ENCODE peak calls at places on chromosomes 4 and X, in nine cellular contexts. B, F, W, U, V, N, A, D and K are unnamed samples.
A peak's percentile ranks its signal among the peaks of the same experiment; 100 is the strongest.

GRCh38 chr4:182994171-182994570 is 77.0 kb upstream of the DCTD start:
- DNase-seq in F (no peak), U (no peak), A (no peak), N (no peak), W (no peak), D (no peak), B (no peak), V (no peak), K (no peak)

GRCh38 chr4:61638600-61638999 is 438.5 kb downstream of the ADGRL3 start:
- DNase-seq in U (no peak), D (no peak), A (no peak), W (no peak), F (no peak), B (no peak), V (peak; percentile 88), N (peak; percentile 67), K (no peak)

GRCh38 chrX:126237524-126237923 is 71.4 kb upstream of the DCAF12L2 start:
- DNase-seq in F (no peak), N (no peak), W (no peak), B (no peak), U (no peak), V (no peak), A (no peak), D (no peak), K (no peak)

GRCh38 chrX:53445977-53446376 is 11.8 kb upstream of the HSD17B10 start:
- DNase-seq in W (no peak), B (peak; percentile 31), D (no peak), V (peak; percentile 30), U (peak; percentile 36), N (no peak), F (no peak), A (peak; percentile 60), K (peak; percentile 44)

GRCh38 chrX:118178450-118178849 is 61.8 kb upstream of the KLHL13 start:
- DNase-seq in D (no peak), N (no peak), A (no peak), V (no peak), W (no peak), U (no peak), F (no peak), B (no peak), K (no peak)

GRCh38 chrX:154712781-154713391 is 38.0 kb downstream of the GAB3 start:
- DNase-seq in V (peak; percentile 73), W (no peak), B (no peak), D (no peak), A (no peak), F (no peak), U (no peak), N (no peak), K (no peak)

GRCh38 chr4:749771-750666 is 44.4 kb downstream of the PCGF3 start:
- DNase-seq in F (no peak), W (no peak), B (peak; percentile 75), A (no peak), V (peak; percentile 20), D (no peak), N (no peak), U (no peak), K (no peak)

GRCh38 chr4:48970471-48970921 is 15.6 kb upstream of the CWH43 start:
- DNase-seq in F (no peak), V (peak; percentile 84), B (no peak), W (peak; percentile 37), U (no peak), A (no peak), N (peak; percentile 74), D (peak; percentile 46), K (no peak)

GRCh38 chr4:168856312-168856711 is 153.7 kb downstream of the CBR4 start:
- DNase-seq in W (no peak), B (no peak), F (no peak), V (peak; percentile 97), U (no peak), D (peak; percentile 80), A (no peak), N (peak; percentile 90), K (no peak)

GRCh38 chrX:17983389-17983788 is 122.3 kb upstream of the RAI2 start:
- DNase-seq in U (no peak), W (no peak), F (no peak), V (no peak), D (no peak), N (no peak), A (no peak), B (no peak), K (no peak)

GRCh38 chrX:17976955-17977354 is 115.9 kb upstream of the RAI2 start:
- DNase-seq in A (no peak), V (no peak), U (no peak), D (no peak), N (no peak), F (no peak), B (no peak), W (no peak), K (no peak)

DNA sequence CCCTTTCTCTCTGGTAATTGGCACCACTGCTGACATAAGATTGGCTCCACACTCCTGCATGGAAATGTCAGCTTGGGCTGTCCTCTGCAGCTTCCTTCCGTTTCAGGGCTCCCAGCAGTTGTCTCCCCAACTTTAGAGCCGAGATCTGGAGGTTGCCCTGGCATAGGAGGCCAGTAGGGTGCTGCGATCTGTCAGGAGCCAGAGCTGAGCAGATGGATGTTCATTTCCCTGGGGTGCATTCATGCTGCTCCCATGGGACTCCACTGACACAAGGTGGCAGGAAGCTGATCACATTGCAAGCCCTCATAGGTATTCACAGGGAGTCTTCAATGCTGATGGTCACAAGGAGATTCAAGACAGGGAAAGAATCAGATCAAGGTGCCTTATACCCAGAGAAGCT is 116.6 kb upstream of the RAI2 start:
- DNase-seq in U (no peak), W (no peak), A (no peak), D (no peak), F (no peak), N (no peak), B (no peak), V (no peak), K (no peak)
- TF ChIP-seq CTCF in U (no peak), W (no peak), A (no peak), D (no peak), F (no peak), N (no peak), B (no peak), V (no peak), K (no peak)

GRCh38 chrX:70479970-70480659 is 35.5 kb downstream of the DLG3 start:
- DNase-seq in B (peak; percentile 42), U (no peak), D (no peak), F (no peak), A (peak; percentile 45), V (no peak), N (no peak), W (no peak), K (no peak)
- TF ChIP-seq CTCF in B (no peak), U (no peak), D (no peak), F (no peak), A (no peak), V (no peak), N (no peak), W (no peak), K (no peak)

DNA sequence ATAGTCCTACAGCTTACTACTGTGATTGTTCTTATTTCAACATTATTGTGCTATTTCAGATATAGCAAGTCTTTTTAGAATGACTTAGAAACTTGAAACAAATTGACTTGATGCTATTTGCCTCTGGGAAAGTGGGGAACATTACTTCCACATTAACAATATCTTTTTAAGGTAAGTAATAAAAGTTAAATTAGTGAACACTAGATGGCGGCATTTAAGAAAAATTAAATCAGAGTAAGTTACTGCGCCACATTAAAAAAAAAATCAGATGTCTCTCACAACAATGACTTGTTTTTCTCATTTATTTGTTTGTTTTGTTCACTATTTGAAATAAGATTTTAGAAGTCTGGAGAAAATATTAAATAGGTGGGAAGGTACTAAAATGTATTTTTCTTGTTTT is 1026.9 kb upstream of the SLIT2 start:
- DNase-seq in V (peak; percentile 42), U (no peak), A (peak; percentile 38), F (no peak), W (peak; percentile 16), D (no peak), B (no peak), N (no peak), K (no peak)
- TF ChIP-seq CTCF in V (peak; percentile 41), U (peak; percentile 74), A (peak; percentile 63), F (peak; percentile 71), W (peak; percentile 39), D (peak; percentile 8), B (peak; percentile 24), N (peak; percentile 39), K (peak; percentile 50)

DNA sequence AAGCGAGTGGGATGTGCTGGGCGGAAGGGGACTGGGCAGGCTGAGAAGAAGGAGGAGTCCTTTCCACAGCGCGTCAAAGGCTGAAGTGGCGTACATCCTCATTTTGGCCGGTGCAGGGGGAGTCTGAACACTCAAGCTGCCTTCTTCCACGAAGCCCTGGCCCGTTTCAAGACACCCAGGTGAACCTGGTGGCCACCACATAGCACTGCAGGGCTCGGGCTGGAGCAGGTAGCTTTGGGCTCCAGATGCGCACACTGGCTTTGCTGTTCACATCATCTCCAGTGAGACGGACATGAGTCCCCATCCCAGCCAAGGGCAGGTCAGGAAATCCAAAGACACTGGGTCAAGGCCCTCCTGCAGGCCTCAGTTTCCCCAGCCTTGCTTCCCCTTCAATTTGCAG is 30.3 kb downstream of the CCNQ start:
- DNase-seq in F (no peak), D (no peak), A (no peak), W (no peak), U (no peak), B (no peak), N (no peak), V (no peak), K (no peak)
- TF ChIP-seq CTCF in F (peak; percentile 13), D (no peak), A (peak; percentile 8), W (peak; percentile 16), U (no peak), B (no peak), N (peak; percentile 4), V (no peak), K (no peak)